ENCODE peak calls at places on chromosome 14, in four cellular contexts. R is heart left ventricle, K is adrenal gland, T is A549. U is an unnamed sample.

GRCh38 chr14:53022593-53022992 is 71.7 kb upstream of the FERMT2 start:
- DNase-seq in T (no peak), R (no peak), K (no peak), U (no peak)

GRCh38 chr14:60196291-60196690 is 31.1 kb upstream of the DHRS7 start:
- DNase-seq in R (no peak), K (no peak), T (no peak), U (no peak)

GRCh38 chr14:91374897-91375747 is 42.5 kb downstream of the CCDC88C start:
- DNase-seq in T (no peak), K (no peak), R (no peak), U (no peak)

GRCh38 chr14:93036652-93037341 is 78.9 kb downstream of the ITPK1 start:
- DNase-seq in K (no peak), R (no peak), T (peak), U (peak)

GRCh38 chr14:65565948-65566347 is 153.4 kb downstream of the FUT8 start:
- DNase-seq in K (no peak), T (peak), R (no peak), U (no peak)

GRCh38 chr14:28083456-28083855 is 683.1 kb upstream of the FOXG1 start:
- DNase-seq in R (no peak), K (no peak), T (no peak), U (no peak)

GRCh38 chr14:76662580-76662979 is 98.7 kb upstream of the VASH1 start:
- DNase-seq in K (no peak), T (no peak), R (no peak), U (no peak)

GRCh38 chr14:92967346-92967926 is 44.5 kb downstream of the CHGA start:
- DNase-seq in K (no peak), R (no peak), T (no peak), U (no peak)

GRCh38 chr14:95480887-95481226 is 35.6 kb downstream of the SYNE3 start:
- DNase-seq in R (no peak), T (no peak), K (no peak), U (no peak)

GRCh38 chr14:65286443-65286842 is 126.1 kb upstream of the FUT8 start:
- DNase-seq in R (no peak), T (peak), K (no peak), U (no peak)

GRCh38 chr14:90558041-90558982 is 161.5 kb downstream of the CALM1 start:
- DNase-seq in R (no peak), T (no peak), K (no peak), U (no peak)

GRCh38 chr14:20455355-20456300 is 602 bp downstream of the APEX1 start:
- DNase-seq in T (no peak), R (no peak), K (peak), U (peak)

GRCh38 chr14:98233656-98234055 is 1038.3 kb downstream of the BCL11B start:
- DNase-seq in K (no peak), R (no peak), T (no peak), U (no peak)

GRCh38 chr14:103008768-103009342 is 48.5 kb downstream of the CDC42BPB start:
- DNase-seq in T (no peak), K (no peak), R (peak), U (peak)

GRCh38 chr14:72666610-72667009 is 227.3 kb downstream of the DPF3 start:
- DNase-seq in R (no peak), T (peak), K (no peak), U (no peak)

GRCh38 chr14:96351986-96352385 is 11.2 kb downstream of the ATG2B start:
- DNase-seq in T (peak), K (no peak), R (no peak), U (no peak)

GRCh38 chr14:90061849-90062794 is at the start of gene KCNK13:
- DNase-seq in T (peak), K (no peak), R (no peak), U (no peak)

GRCh38 chr14:71414631-71415403 is 507.6 kb downstream of the PCNX1 start:
- DNase-seq in T (no peak), K (no peak), R (no peak), U (no peak)

GRCh38 chr14:24837280-24838046 is 203.5 kb upstream of the GZMB start:
- DNase-seq in R (no peak), T (no peak), K (no peak), U (no peak)

GRCh38 chr14:20583142-20583541 is 4.7 kb downstream of the RNASE11 start:
- DNase-seq in K (no peak), R (no peak), T (no peak), U (no peak)

GRCh38 chr14:104113631-104114420 is 24.6 kb upstream of the KIF26A start:
- DNase-seq in T (no peak), K (peak), R (peak), U (no peak)

GRCh38 chr14:104821971-104822608 is 21.2 kb downstream of the ZBTB42 start:
- DNase-seq in K (no peak), T (no peak), R (no peak), U (peak)

GRCh38 chr14:95485222-95485819 is 31.1 kb downstream of the SYNE3 start:
- DNase-seq in R (no peak), K (no peak), T (no peak), U (no peak)

GRCh38 chr14:65011559-65011958 is 24.9 kb downstream of the FNTB start:
- DNase-seq in R (no peak), T (no peak), K (peak), U (no peak)

GRCh38 chr14:100618763-100619320 is 31.6 kb upstream of the BEGAIN start:
- DNase-seq in K (no peak), R (no peak), T (no peak), U (peak)

GRCh38 chr14:100278702-100279101 is 27.5 kb downstream of the SLC25A29 start:
- DNase-seq in R (no peak), K (no peak), T (no peak), U (no peak)

GRCh38 chr14:103149847-103150246 is 26.6 kb downstream of the TNFAIP2 start:
- DNase-seq in K (no peak), T (no peak), R (no peak), U (no peak)

GRCh38 chr14:32925439-32925838 is 13.2 kb upstream of the NPAS3 start:
- DNase-seq in R (no peak), T (no peak), K (no peak), U (no peak)

GRCh38 chr14:93322886-93323596 is 9.8 kb downstream of the BTBD7 start:
- DNase-seq in T (no peak), K (no peak), R (no peak), U (no peak)

GRCh38 chr14:50038398-50039119 is 77.8 kb downstream of the VCPKMT start:
- DNase-seq in T (peak), R (peak), K (peak), U (no peak)

GRCh38 chr14:87999282-87999681 is 5.7 kb upstream of the GPR65 start:
- DNase-seq in K (no peak), T (no peak), R (no peak), U (no peak)

GRCh38 chr14:34580381-34580780 is 40.9 kb upstream of the EAPP start:
- DNase-seq in K (no peak), T (no peak), R (no peak), U (peak)

GRCh38 chr14:94411638-94412037 is 23.2 kb upstream of the SERPINA1 start:
- DNase-seq in R (no peak), K (no peak), T (no peak), U (no peak)

GRCh38 chr14:94408546-94409095 is 20.2 kb upstream of the SERPINA1 start:
- DNase-seq in T (no peak), K (no peak), R (no peak), U (no peak)

GRCh38 chr14:94407906-94408305 is 19.5 kb upstream of the SERPINA1 start:
- DNase-seq in R (no peak), T (no peak), K (no peak), U (no peak)

GRCh38 chr14:94412671-94413638 is 24.6 kb upstream of the SERPINA1 start:
- DNase-seq in K (no peak), T (peak), R (no peak), U (no peak)
- H3K27ac ChIP-seq in K (no peak), T (no peak), R (no peak), U (no peak)

GRCh38 chr14:74982661-74983060 is 20.1 kb upstream of the EIF2B2 start:
- DNase-seq in R (no peak), K (no peak), T (no peak), U (no peak)
- H3K27ac ChIP-seq in R (no peak), K (no peak), T (no peak), U (no peak)

DNA sequence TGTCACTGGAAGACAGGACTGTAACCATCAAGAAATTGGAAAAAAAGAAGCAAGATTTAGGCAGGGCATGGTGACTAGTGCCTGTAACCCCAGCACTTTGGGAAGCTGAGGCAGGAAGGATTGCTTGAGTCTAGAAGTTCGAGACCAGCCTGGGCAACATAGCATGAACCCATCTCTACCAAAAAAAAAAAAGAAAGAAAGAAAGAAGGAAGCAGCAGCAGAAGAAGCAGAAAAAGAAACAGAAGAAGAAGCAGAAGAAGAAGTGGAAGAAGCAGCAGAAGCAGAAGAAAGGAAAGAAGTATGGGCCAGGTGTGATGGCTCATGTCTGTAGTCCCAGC is 30.5 kb upstream of the LGALS3 start:
- DNase-seq in T (no peak), K (no peak), R (no peak), U (no peak)
- H3K27ac ChIP-seq in T (no peak), K (no peak), R (no peak), U (peak)

GRCh38 chr14:99260116-99260515 is 11.9 kb downstream of the BCL11B start:
- DNase-seq in K (no peak), T (no peak), R (no peak), U (no peak)

GRCh38 chr14:99263564-99264330 is 8.2 kb downstream of the BCL11B start:
- DNase-seq in R (no peak), T (no peak), K (no peak), U (no peak)

GRCh38 chr14:99262977-99263448 is 9.0 kb downstream of the BCL11B start:
- DNase-seq in R (no peak), K (no peak), T (no peak), U (no peak)

GRCh38 chr14:99260652-99261551 is 11.1 kb downstream of the BCL11B start:
- DNase-seq in T (no peak), K (no peak), R (no peak), U (no peak)

DNA sequence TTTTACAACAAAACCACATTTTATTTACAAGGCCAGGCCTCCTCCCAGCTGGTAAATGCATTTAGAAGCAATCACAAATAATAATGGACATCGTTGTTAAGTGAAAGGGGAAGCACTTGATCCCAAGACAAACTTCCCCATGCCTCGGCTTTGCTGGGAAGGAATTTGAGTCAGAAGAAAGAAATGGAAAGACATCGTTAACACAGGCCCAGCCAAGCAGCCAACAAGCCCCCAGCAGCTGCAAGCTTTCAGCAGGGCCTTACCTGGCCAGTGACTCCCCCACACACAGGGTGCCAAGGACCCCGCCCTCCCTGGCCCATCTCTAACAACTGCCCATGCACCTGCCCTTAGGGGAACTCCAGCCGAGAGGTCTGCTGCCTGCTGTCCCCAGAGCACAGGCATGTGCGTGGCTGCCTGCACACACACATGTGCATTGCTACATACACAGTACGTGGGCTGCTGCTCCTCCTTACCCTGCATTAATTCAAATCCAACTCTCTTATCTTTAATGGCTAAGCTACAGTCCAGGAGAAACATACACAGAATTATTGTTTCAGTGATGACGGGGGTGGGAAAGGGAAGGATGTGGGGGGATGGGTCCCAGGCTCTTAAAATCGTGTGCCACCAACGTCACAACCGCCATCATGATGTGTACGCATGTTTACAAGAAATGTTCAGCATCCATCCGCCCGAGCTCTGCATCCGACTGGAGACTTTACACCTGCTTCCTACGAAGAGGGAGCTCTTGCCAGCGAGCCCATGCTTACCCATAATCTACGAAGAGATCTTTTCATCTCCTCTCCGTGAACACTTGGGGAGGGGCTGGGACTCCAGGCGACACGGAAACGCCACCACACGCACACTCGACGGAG is 9.8 kb downstream of the BCL11B start:
- DNase-seq in K (no peak), T (no peak), R (no peak), U (no peak)
- H3K27ac ChIP-seq in K (no peak), T (no peak), R (no peak), U (no peak)

GRCh38 chr14:68043752-68044151 is 224.2 kb downstream of the RAD51B start:
- DNase-seq in T (no peak), K (no peak), R (no peak), U (no peak)

GRCh38 chr14:68039593-68039992 is 220.0 kb downstream of the RAD51B start:
- DNase-seq in K (no peak), T (no peak), R (no peak), U (no peak)

GRCh38 chr14:68042002-68042401 is 222.4 kb downstream of the RAD51B start:
- DNase-seq in K (no peak), R (no peak), T (no peak), U (no peak)

GRCh38 chr14:68042591-68043210 is 223.1 kb downstream of the RAD51B start:
- DNase-seq in R (no peak), T (peak), K (no peak), U (no peak)

GRCh38 chr14:68040633-68041369 is 221.2 kb downstream of the RAD51B start:
- DNase-seq in T (no peak), R (no peak), K (no peak), U (no peak)
- H3K27ac ChIP-seq in T (peak), R (no peak), K (no peak), U (peak)

GRCh38 chr14:85532981-85533820 is 3.3 kb downstream of the FLRT2 start:
- DNase-seq in T (peak), K (peak), R (peak), U (peak)

GRCh38 chr14:85530626-85531025 is 682 bp downstream of the FLRT2 start:
- DNase-seq in R (no peak), K (no peak), T (no peak), U (no peak)

GRCh38 chr14:85531141-85531593 is 1.2 kb downstream of the FLRT2 start:
- DNase-seq in R (peak), T (peak), K (peak), U (peak)

GRCh38 chr14:85532570-85532969 is 2.6 kb downstream of the FLRT2 start:
- DNase-seq in T (no peak), K (no peak), R (no peak), U (no peak)

GRCh38 chr14:85531594-85532391 is 1.8 kb downstream of the FLRT2 start:
- DNase-seq in K (peak), R (peak), T (peak), U (peak)
- H3K27ac ChIP-seq in K (no peak), R (peak), T (peak), U (peak)